ENCODE peak calls at places on chromosomes 12 and 14, in seven cellular contexts. J, E, K, W, U, R and F are unnamed samples.

GRCh38 chr14:73153272-73153671 is 17.0 kb downstream of the PSEN1 start:
- DNase-seq in R (no peak), E (no peak), W (no peak), U (no peak), J (no peak), K (no peak), F (no peak)

GRCh38 chr12:117684471-117684870 is 284.3 kb downstream of the KSR2 start:
- DNase-seq in W (no peak), K (no peak), E (no peak), R (no peak), U (no peak), J (no peak), F (no peak)

GRCh38 chr12:69476276-69477017 is 6.3 kb downstream of the FRS2 start:
- DNase-seq in K (no peak), W (no peak), J (no peak), E (no peak), U (peak; percentile 69), R (no peak), F (no peak)

GRCh38 chr12:39145175-39145999 is 240.0 kb upstream of the CPNE8 start:
- DNase-seq in K (peak; percentile 37), U (no peak), E (peak; percentile 16), W (no peak), R (peak; percentile 31), J (peak; percentile 86), F (no peak)

GRCh38 chr12:74889563-74890236 is 319.9 kb downstream of the KCNC2 start:
- DNase-seq in W (no peak), U (no peak), J (no peak), K (no peak), E (no peak), R (no peak), F (peak; percentile 64)

GRCh38 chr12:62127516-62127915 is 132.7 kb upstream of the USP15 start:
- DNase-seq in U (no peak), E (no peak), R (no peak), W (no peak), J (no peak), K (no peak), F (no peak)

GRCh38 chr14:68245146-68246073 is 425.8 kb downstream of the RAD51B start:
- DNase-seq in K (no peak), U (no peak), R (no peak), J (no peak), W (no peak), E (peak; percentile 39), F (no peak)

GRCh38 chr12:110906985-110907384 is 13.4 kb downstream of the MYL2 start:
- DNase-seq in U (no peak), K (no peak), R (no peak), J (no peak), W (no peak), E (no peak), F (no peak)

GRCh38 chr12:54371328-54372112 is 7.2 kb upstream of the GPR84 start:
- DNase-seq in E (peak; percentile 64), K (peak; percentile 79), U (no peak), R (no peak), W (no peak), J (no peak), F (peak; percentile 67)

GRCh38 chr14:93926209-93926872 is 803 bp upstream of the FAM181A start:
- DNase-seq in J (peak; percentile 62), K (no peak), U (no peak), E (no peak), W (no peak), R (no peak), F (no peak)

GRCh38 chr12:91951571-91951970 is 194.1 kb downstream of the BTG1 start:
- DNase-seq in E (no peak), J (no peak), K (no peak), U (no peak), W (no peak), R (no peak), F (no peak)

GRCh38 chr12:49842519-49843352 is at the start of gene BCDIN3D:
- DNase-seq in E (peak; percentile 87), R (peak; percentile 95), K (peak; percentile 93), U (peak; percentile 77), W (peak; percentile 88), J (peak; percentile 94), F (peak; percentile 97)

GRCh38 chr14:101444116-101444515 is 117.2 kb upstream of the DIO3 start:
- DNase-seq in U (no peak), E (no peak), K (no peak), W (no peak), R (no peak), J (no peak), F (peak; percentile 8)

GRCh38 chr12:78698747-78699146 is 165.8 kb upstream of the SYT1 start:
- DNase-seq in K (no peak), J (no peak), W (no peak), E (no peak), R (no peak), U (no peak), F (peak; percentile 44)

GRCh38 chr14:69999246-69999645 is 120.0 kb downstream of the SMOC1 start:
- DNase-seq in U (no peak), R (no peak), W (no peak), K (no peak), J (no peak), E (no peak), F (no peak)

GRCh38 chr12:57600395-57600794 is 4.2 kb upstream of the DTX3 start:
- DNase-seq in J (no peak), U (no peak), W (no peak), E (no peak), R (no peak), K (no peak), F (no peak)

GRCh38 chr12:48247181-48247966 is 44.3 kb upstream of the OR10AD1 start:
- DNase-seq in R (no peak), W (no peak), U (no peak), E (no peak), J (no peak), K (no peak), F (no peak)

GRCh38 chr12:117318591-117318990 is 42.8 kb downstream of the NOS1 start:
- DNase-seq in U (no peak), J (no peak), E (no peak), W (no peak), K (no peak), R (no peak), F (no peak)

GRCh38 chr12:8145754-8146415 is 10.9 kb upstream of the ZNF705A start:
- DNase-seq in K (peak; percentile 50), J (peak; percentile 79), R (no peak), U (no peak), E (no peak), W (no peak), F (peak; percentile 57)

GRCh38 chr12:88617352-88617751 is 37.1 kb upstream of the KITLG start:
- DNase-seq in W (no peak), R (no peak), J (no peak), U (no peak), E (no peak), K (no peak), F (no peak)

GRCh38 chr12:69440886-69441285 is 29.3 kb upstream of the FRS2 start:
- DNase-seq in J (no peak), R (no peak), U (no peak), E (no peak), K (no peak), W (no peak), F (no peak)

GRCh38 chr12:1493781-1494180 is 100.6 kb downstream of the FBXL14 start:
- DNase-seq in K (no peak), R (no peak), U (no peak), W (no peak), J (no peak), E (no peak), F (no peak)

GRCh38 chr14:103348154-103348553 is 14.1 kb downstream of the EIF5 start:
- DNase-seq in J (no peak), W (no peak), R (no peak), K (no peak), U (no peak), E (no peak), F (peak; percentile 72)

GRCh38 chr14:60266021-60266937 is 17.3 kb downstream of the PPM1A start:
- DNase-seq in U (no peak), W (no peak), J (no peak), E (no peak), R (no peak), K (no peak), F (peak; percentile 5)

GRCh38 chr12:93000026-93000425 is 70.9 kb upstream of the EEA1 start:
- DNase-seq in W (no peak), K (no peak), U (no peak), J (no peak), R (no peak), E (no peak), F (no peak)

GRCh38 chr14:72839351-72839750 is 54.5 kb downstream of the DPF3 start:
- DNase-seq in R (no peak), U (no peak), W (no peak), J (no peak), K (no peak), E (no peak), F (no peak)

GRCh38 chr14:67942311-67942710 is 122.7 kb downstream of the RAD51B start:
- DNase-seq in J (no peak), W (no peak), R (no peak), E (no peak), U (no peak), K (no peak), F (no peak)

GRCh38 chr14:57879516-57879915 is 13.6 kb upstream of the SLC35F4 start:
- DNase-seq in U (no peak), J (no peak), W (no peak), R (no peak), K (no peak), E (no peak), F (no peak)